ENCODE peak calls at places on chromosomes 3 and 15, in nine cellular contexts. E, W, C, I, K, H, X, B and O are unnamed samples.
A peak's percentile ranks its signal among the peaks of the same experiment; 100 is the strongest.

GRCh38 chr15:90001062-90001682 is at the start of gene ZNF710:
- DNase-seq in E (peak; percentile 74), W (peak; percentile 27), C (peak; percentile 88), I (peak; percentile 73), K (peak; percentile 84), H (peak; percentile 48), X (no peak), B (peak; percentile 91), O (peak; percentile 70)

GRCh38 chr3:100992086-100993033 is 861 bp downstream of the ABI3BP start:
- DNase-seq in E (peak; percentile 77), W (no peak), C (no peak), I (no peak), K (peak; percentile 49), H (peak; percentile 67), X (no peak), B (no peak), O (no peak)

GRCh38 chr15:100715571-100716455 is 113.4 kb downstream of the ASB7 start:
- DNase-seq in E (no peak), W (no peak), C (no peak), I (no peak), K (peak; percentile 56), H (no peak), X (no peak), B (no peak), O (no peak)

GRCh38 chr3:195909645-195910498 is 1.5 kb upstream of the TNK2 start:
- DNase-seq in E (peak; percentile 80), W (peak; percentile 93), C (peak; percentile 82), I (peak; percentile 88), K (peak; percentile 93), H (peak; percentile 84), X (peak; percentile 23), B (peak; percentile 99), O (peak; percentile 88)

GRCh38 chr3:152225176-152225575 is 43.6 kb upstream of the MBNL1 start:
- DNase-seq in E (no peak), W (no peak), C (no peak), I (no peak), K (no peak), H (no peak), X (no peak), B (no peak), O (no peak)

GRCh38 chr3:131072099-131072559 is 45.5 kb downstream of the NEK11 start:
- DNase-seq in E (peak; percentile 76), W (no peak), C (no peak), I (no peak), K (peak; percentile 5), H (no peak), X (no peak), B (no peak), O (no peak)

GRCh38 chr3:188746291-188746783 is 425.4 kb upstream of the TPRG1 start:
- DNase-seq in E (no peak), W (no peak), C (no peak), I (no peak), K (peak; percentile 13), H (no peak), X (no peak), B (no peak), O (no peak)

GRCh38 chr3:171936231-171936841 is 93.2 kb downstream of the TMEM212 start:
- DNase-seq in E (peak; percentile 85), W (no peak), C (no peak), I (no peak), K (peak; percentile 37), H (peak; percentile 60), X (no peak), B (no peak), O (no peak)

GRCh38 chr3:54120657-54121403 is 1.5 kb upstream of the CACNA2D3 start:
- DNase-seq in E (peak; percentile 32), W (peak; percentile 39), C (peak; percentile 81), I (peak; percentile 52), K (peak; percentile 30), H (no peak), X (no peak), B (peak; percentile 49), O (peak; percentile 59)

DNA sequence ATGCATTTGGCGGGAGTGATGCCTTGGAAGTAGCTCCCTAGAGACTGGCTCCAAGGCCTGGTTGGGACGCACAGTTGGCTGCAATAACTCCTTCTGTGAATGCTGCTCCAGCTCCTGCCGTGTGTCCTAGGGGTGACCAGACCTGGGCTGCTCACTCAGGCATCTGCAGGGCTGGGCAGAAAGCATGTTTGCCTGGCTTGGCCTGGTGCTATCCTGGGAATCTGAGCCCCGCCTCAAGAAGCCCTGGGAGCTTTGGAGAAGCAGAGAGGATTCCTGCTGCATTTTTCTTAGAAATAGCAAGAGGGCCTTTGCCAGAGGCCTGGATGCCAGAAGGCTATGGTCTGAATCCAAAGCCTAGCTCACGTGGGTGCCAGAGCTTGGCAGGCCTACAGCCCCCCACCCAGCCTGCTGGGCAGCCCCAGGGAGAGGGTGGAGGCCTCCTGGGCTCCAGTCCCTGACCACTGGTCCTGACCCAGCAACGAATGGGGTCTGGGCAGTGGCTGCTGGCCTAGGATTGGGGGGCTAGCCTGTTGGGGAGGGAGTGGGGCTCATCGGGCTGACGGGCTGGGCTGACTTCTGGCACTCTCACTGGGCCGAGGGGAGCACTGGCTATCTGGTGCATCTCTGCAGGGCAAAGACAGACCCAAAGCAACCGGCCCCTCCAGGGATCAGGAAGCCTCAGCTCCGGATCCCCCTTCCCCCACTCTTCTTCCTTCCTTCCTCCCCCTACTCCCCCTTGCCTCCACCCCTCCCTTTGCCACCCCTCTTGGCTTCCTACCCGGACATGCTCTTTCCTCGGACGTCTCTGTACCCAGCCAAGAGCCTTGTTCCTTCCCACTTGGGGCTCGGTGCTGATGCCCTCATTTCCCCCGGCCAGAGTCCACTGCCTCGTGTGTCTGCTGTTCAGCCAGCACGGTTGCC is 10.5 kb downstream of the SEMA3F start:
- DNase-seq in E (peak; percentile 69), W (no peak), C (no peak), I (no peak), K (no peak), H (peak; percentile 63), X (no peak), B (no peak), O (no peak)
- H2AFZ ChIP-seq in E (no peak overlapping the region), W (no peak overlapping the region), C (no peak overlapping the region), I (no peak overlapping the region), K (no peak overlapping the region), H (no peak overlapping the region), X (no peak overlapping the region), B (no peak overlapping the region), O (no peak overlapping the region)

DNA sequence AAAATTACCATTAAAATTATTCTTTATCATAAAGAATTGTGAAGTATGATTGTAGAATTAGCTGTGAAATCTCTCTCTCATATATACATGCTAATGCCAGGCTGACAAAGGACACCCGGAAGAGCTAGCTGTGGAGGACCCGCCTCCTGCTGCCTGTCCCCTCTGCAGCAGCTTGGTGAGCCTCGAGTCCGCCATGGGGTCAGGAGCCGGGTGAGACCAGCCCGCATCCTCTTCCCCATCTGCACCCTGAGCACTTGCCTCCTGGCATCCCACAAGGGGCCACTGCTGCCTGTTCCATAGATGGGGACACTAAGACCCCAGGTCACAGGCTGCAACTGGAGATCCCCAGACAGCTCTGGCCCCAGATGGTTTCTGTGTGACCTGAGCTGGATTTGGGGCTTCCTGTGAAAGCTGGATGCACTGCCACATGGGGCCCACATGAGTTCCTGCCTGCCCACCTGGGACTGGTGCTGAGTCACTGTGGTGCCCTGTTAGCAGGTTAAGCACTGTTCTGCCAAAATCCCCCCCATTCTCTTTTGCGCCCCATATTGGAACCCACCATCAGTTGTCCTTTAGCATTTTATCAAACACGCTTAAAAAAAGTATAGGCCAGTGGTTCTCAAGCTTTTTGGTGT is 91.5 kb downstream of the IQSEC1 start:
- DNase-seq in E (no peak), W (peak; percentile 66), C (no peak), I (no peak), K (no peak), H (no peak), X (no peak), B (no peak), O (peak; percentile 59)
- TF ChIP-seq EZH2phosphoT487 in E (no peak), W (no peak), C (no peak), I (no peak), K (no peak), H (no peak), X (no peak), B (no peak), O (no peak)

DNA sequence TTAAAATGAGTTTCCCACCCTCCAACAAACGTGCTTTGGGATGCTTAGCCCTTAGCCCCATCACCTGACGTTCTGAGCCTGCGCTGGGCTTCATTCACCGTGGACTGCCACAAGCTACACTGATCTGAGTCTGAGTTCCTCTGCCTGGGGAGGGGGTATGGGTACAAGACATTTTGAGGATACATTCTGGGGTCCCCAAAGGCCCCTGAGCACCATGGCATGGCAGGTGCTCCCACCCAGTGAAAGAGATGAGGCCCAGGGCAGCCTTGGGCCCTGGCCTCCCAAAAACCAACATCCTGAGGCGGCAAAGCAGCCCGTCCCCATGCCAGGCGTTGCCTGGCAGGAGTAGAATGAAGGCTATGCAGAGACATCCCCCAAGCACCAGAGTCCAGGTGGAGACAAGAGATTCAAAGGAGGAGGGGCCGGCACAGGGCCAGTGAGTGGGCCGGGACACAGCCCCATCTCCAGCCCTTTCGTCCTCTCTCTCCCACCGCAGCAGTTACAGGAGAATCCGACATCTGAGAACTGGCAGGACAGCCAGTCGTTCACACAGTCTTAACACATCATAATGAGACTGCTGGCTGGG is 74.5 kb downstream of the VGLL4 start:
- DNase-seq in E (no peak), W (no peak), C (no peak), I (no peak), K (no peak), H (no peak), X (no peak), B (no peak), O (no peak)
- H3K27ac ChIP-seq in E (peak overlapping the region; percentile 99), W (no peak overlapping the region), C (no peak overlapping the region), I (no peak overlapping the region), K (peak overlapping the region; percentile 85), H (peak overlapping the region; percentile 99), X (peak overlapping the region; percentile 65), B (peak overlapping the region; percentile 67), O (no peak overlapping the region)

GRCh38 chr15:31328999-31329639 is 2.5 kb downstream of the KLF13 start:
- DNase-seq in E (peak; percentile 30), W (peak; percentile 72), C (peak; percentile 67), I (peak; percentile 58), K (peak; percentile 66), H (peak; percentile 16), X (no peak), B (peak; percentile 33), O (peak; percentile 85)

GRCh38 chr15:31327674-31328424 is 1.2 kb downstream of the KLF13 start:
- DNase-seq in E (peak; percentile 77), W (peak; percentile 75), C (peak; percentile 60), I (peak; percentile 70), K (peak; percentile 89), H (peak; percentile 56), X (no peak), B (peak; percentile 81), O (peak; percentile 73)

GRCh38 chr15:31329640-31330010 is 3.0 kb downstream of the KLF13 start:
- DNase-seq in E (no peak), W (no peak), C (no peak), I (no peak), K (no peak), H (no peak), X (no peak), B (no peak), O (no peak)

GRCh38 chr15:31326729-31327673 is at the start of gene KLF13:
- DNase-seq in E (peak; percentile 90), W (no peak), C (no peak), I (peak; percentile 61), K (peak; percentile 88), H (peak; percentile 55), X (no peak), B (peak; percentile 82), O (no peak)

DNA sequence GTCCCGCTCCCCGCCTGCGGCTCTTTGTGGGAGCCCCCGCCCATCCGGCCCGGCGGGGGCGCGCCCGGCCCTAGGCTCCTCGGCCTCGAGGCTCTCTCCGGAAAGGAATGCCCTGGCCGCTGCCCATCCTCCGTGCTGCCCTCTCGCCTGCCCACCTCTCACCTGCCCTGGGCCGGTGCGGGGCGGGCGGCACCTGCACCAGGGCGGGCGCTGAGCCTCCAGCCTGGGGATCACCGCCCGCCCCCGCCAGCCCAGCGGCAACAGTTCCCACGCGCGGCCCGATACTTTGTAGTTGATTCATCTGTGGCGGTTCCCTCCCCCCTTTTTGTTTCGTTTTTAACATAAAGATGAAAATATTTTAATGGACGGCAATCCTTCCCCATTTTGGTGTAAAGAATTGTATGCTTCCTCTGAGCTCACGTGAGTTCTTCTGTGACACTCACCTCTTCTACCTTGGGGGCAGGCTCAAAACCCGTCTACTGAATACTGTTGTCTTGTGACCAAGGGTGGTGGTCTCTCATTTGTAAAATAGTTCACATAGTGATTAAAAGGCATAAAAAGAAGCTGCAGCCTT is 1.9 kb downstream of the KLF13 start:
- DNase-seq in E (peak; percentile 89), W (peak; percentile 53), C (no peak), I (no peak), K (no peak), H (peak; percentile 25), X (no peak), B (peak; percentile 72), O (peak; percentile 50)
- H2AFZ ChIP-seq in E (peak overlapping the region; percentile 50), W (no peak overlapping the region), C (no peak overlapping the region), I (no peak overlapping the region), K (peak overlapping the region; percentile 35), H (peak overlapping the region; percentile 76), X (no peak overlapping the region), B (peak overlapping the region; percentile 87), O (no peak overlapping the region)